ENCODE peak calls at places on chromosomes 4 and X, in nine cellular contexts. One of them, this sample, is unnamed.

GRCh38 chr4:97123573-97123972 is 1019.7 kb downstream of the STPG2 start:
- DNase-seq in progenitor cell of endocrine pancreas: no peak
- DNase-seq in lower lobe of right lung: no peak
- DNase-seq in stimulated activated CD4-positive, alpha-beta T cell treated with anti-CD3 and anti-CD28 coated beads, Interleukin-4, amount 100 ng/mL, for 48 hours: no peak
- DNase-seq in NT2/D1: no peak
- DNase-seq in HT1080: no peak
- DNase-seq in thoracic aorta: no peak
- DNase-seq in right lobe of liver: no peak
- DNase-seq in SHP77: no peak
- DNase-seq in this sample: no peak

GRCh38 chr4:22345678-22346077 is 170.2 kb downstream of the ADGRA3 start:
- DNase-seq in progenitor cell of endocrine pancreas: no peak
- DNase-seq in lower lobe of right lung: no peak
- DNase-seq in stimulated activated CD4-positive, alpha-beta T cell treated with anti-CD3 and anti-CD28 coated beads, Interleukin-4, amount 100 ng/mL, for 48 hours: no peak
- DNase-seq in NT2/D1: no peak
- DNase-seq in HT1080: peak; percentile 1
- DNase-seq in thoracic aorta: no peak
- DNase-seq in right lobe of liver: no peak
- DNase-seq in SHP77: no peak
- DNase-seq in this sample: no peak

GRCh38 chr4:110514889-110515479 is 39.0 kb downstream of the ENPEP start:
- DNase-seq in progenitor cell of endocrine pancreas: no peak
- DNase-seq in lower lobe of right lung: no peak
- DNase-seq in stimulated activated CD4-positive, alpha-beta T cell treated with anti-CD3 and anti-CD28 coated beads, Interleukin-4, amount 100 ng/mL, for 48 hours: no peak
- DNase-seq in NT2/D1: no peak
- DNase-seq in HT1080: peak; percentile 48
- DNase-seq in thoracic aorta: no peak
- DNase-seq in right lobe of liver: no peak
- DNase-seq in SHP77: no peak
- DNase-seq in this sample: peak; percentile 34

GRCh38 chr4:83989835-83990234 is 453.9 kb downstream of the GPAT3 start:
- DNase-seq in progenitor cell of endocrine pancreas: no peak
- DNase-seq in lower lobe of right lung: no peak
- DNase-seq in stimulated activated CD4-positive, alpha-beta T cell treated with anti-CD3 and anti-CD28 coated beads, Interleukin-4, amount 100 ng/mL, for 48 hours: no peak
- DNase-seq in NT2/D1: no peak
- DNase-seq in HT1080: no peak
- DNase-seq in thoracic aorta: no peak
- DNase-seq in right lobe of liver: no peak
- DNase-seq in SHP77: no peak
- DNase-seq in this sample: no peak

GRCh38 chr4:55947912-55948725 is 626 bp upstream of the CEP135 start:
- DNase-seq in progenitor cell of endocrine pancreas: no peak
- DNase-seq in lower lobe of right lung: no peak
- DNase-seq in stimulated activated CD4-positive, alpha-beta T cell treated with anti-CD3 and anti-CD28 coated beads, Interleukin-4, amount 100 ng/mL, for 48 hours: peak; percentile 25
- DNase-seq in NT2/D1: no peak
- DNase-seq in HT1080: peak; percentile 94
- DNase-seq in thoracic aorta: no peak
- DNase-seq in right lobe of liver: no peak
- DNase-seq in SHP77: peak; percentile 10
- DNase-seq in this sample: peak; percentile 28

GRCh38 chrX:110277609-110278008 is 40.3 kb downstream of the AMMECR1 start:
- DNase-seq in progenitor cell of endocrine pancreas: no peak
- DNase-seq in lower lobe of right lung: no peak
- DNase-seq in stimulated activated CD4-positive, alpha-beta T cell treated with anti-CD3 and anti-CD28 coated beads, Interleukin-4, amount 100 ng/mL, for 48 hours: no peak
- DNase-seq in NT2/D1: no peak
- DNase-seq in HT1080: no peak
- DNase-seq in thoracic aorta: no peak
- DNase-seq in right lobe of liver: no peak
- DNase-seq in SHP77: no peak
- DNase-seq in this sample: no peak

GRCh38 chr4:183878571-183878970 is 26.5 kb upstream of the STOX2 start:
- DNase-seq in progenitor cell of endocrine pancreas: no peak
- DNase-seq in lower lobe of right lung: no peak
- DNase-seq in stimulated activated CD4-positive, alpha-beta T cell treated with anti-CD3 and anti-CD28 coated beads, Interleukin-4, amount 100 ng/mL, for 48 hours: no peak
- DNase-seq in NT2/D1: no peak
- DNase-seq in HT1080: no peak
- DNase-seq in thoracic aorta: no peak
- DNase-seq in right lobe of liver: no peak
- DNase-seq in SHP77: no peak
- DNase-seq in this sample: no peak

GRCh38 chrX:10173331-10173900 is 16.6 kb downstream of the CLCN4 start:
- DNase-seq in progenitor cell of endocrine pancreas: no peak
- DNase-seq in lower lobe of right lung: no peak
- DNase-seq in stimulated activated CD4-positive, alpha-beta T cell treated with anti-CD3 and anti-CD28 coated beads, Interleukin-4, amount 100 ng/mL, for 48 hours: no peak
- DNase-seq in NT2/D1: peak; percentile 87
- DNase-seq in HT1080: peak; percentile 63
- DNase-seq in thoracic aorta: no peak
- DNase-seq in right lobe of liver: peak; percentile 66
- DNase-seq in SHP77: no peak
- DNase-seq in this sample: no peak

GRCh38 chrX:275967-276587 is 5.1 kb upstream of the PLCXD1 start:
- DNase-seq in progenitor cell of endocrine pancreas: no peak
- DNase-seq in lower lobe of right lung: peak; percentile 92
- DNase-seq in stimulated activated CD4-positive, alpha-beta T cell treated with anti-CD3 and anti-CD28 coated beads, Interleukin-4, amount 100 ng/mL, for 48 hours: no peak
- DNase-seq in NT2/D1: no peak
- DNase-seq in HT1080: no peak
- DNase-seq in thoracic aorta: peak; percentile 40
- DNase-seq in right lobe of liver: peak; percentile 91
- DNase-seq in SHP77: no peak
- DNase-seq in this sample: peak; percentile 37

GRCh38 chr4:55359397-55359916 is 13.4 kb downstream of the SRD5A3 start:
- DNase-seq in progenitor cell of endocrine pancreas: no peak
- DNase-seq in lower lobe of right lung: no peak
- DNase-seq in stimulated activated CD4-positive, alpha-beta T cell treated with anti-CD3 and anti-CD28 coated beads, Interleukin-4, amount 100 ng/mL, for 48 hours: no peak
- DNase-seq in NT2/D1: no peak
- DNase-seq in HT1080: no peak
- DNase-seq in thoracic aorta: peak; percentile 11
- DNase-seq in right lobe of liver: no peak
- DNase-seq in SHP77: no peak
- DNase-seq in this sample: no peak

GRCh38 chr4:29853843-29854242 is 866.3 kb upstream of the PCDH7 start:
- DNase-seq in progenitor cell of endocrine pancreas: no peak
- DNase-seq in lower lobe of right lung: no peak
- DNase-seq in stimulated activated CD4-positive, alpha-beta T cell treated with anti-CD3 and anti-CD28 coated beads, Interleukin-4, amount 100 ng/mL, for 48 hours: no peak
- DNase-seq in NT2/D1: no peak
- DNase-seq in HT1080: no peak
- DNase-seq in thoracic aorta: no peak
- DNase-seq in right lobe of liver: no peak
- DNase-seq in SHP77: no peak
- DNase-seq in this sample: no peak

GRCh38 chr4:18934197-18934596 is 912.6 kb upstream of the LCORL start:
- DNase-seq in progenitor cell of endocrine pancreas: no peak
- DNase-seq in lower lobe of right lung: no peak
- DNase-seq in stimulated activated CD4-positive, alpha-beta T cell treated with anti-CD3 and anti-CD28 coated beads, Interleukin-4, amount 100 ng/mL, for 48 hours: no peak
- DNase-seq in NT2/D1: no peak
- DNase-seq in HT1080: peak; percentile 29
- DNase-seq in thoracic aorta: no peak
- DNase-seq in right lobe of liver: no peak
- DNase-seq in SHP77: no peak
- DNase-seq in this sample: no peak

GRCh38 chr4:108170729-108171540 is 2.2 kb upstream of the LEF1 start:
- DNase-seq in progenitor cell of endocrine pancreas: no peak
- DNase-seq in lower lobe of right lung: no peak
- DNase-seq in stimulated activated CD4-positive, alpha-beta T cell treated with anti-CD3 and anti-CD28 coated beads, Interleukin-4, amount 100 ng/mL, for 48 hours: no peak
- DNase-seq in NT2/D1: no peak
- DNase-seq in HT1080: no peak
- DNase-seq in thoracic aorta: no peak
- DNase-seq in right lobe of liver: no peak
- DNase-seq in SHP77: no peak
- DNase-seq in this sample: no peak

GRCh38 chr4:173494013-173494970 is 35.7 kb downstream of the HAND2 start:
- DNase-seq in progenitor cell of endocrine pancreas: no peak
- DNase-seq in lower lobe of right lung: peak; percentile 60
- DNase-seq in stimulated activated CD4-positive, alpha-beta T cell treated with anti-CD3 and anti-CD28 coated beads, Interleukin-4, amount 100 ng/mL, for 48 hours: peak; percentile 34
- DNase-seq in NT2/D1: no peak
- DNase-seq in HT1080: peak; percentile 22
- DNase-seq in thoracic aorta: no peak
- DNase-seq in right lobe of liver: no peak
- DNase-seq in SHP77: no peak
- DNase-seq in this sample: peak; percentile 72

GRCh38 chr4:184267206-184267608 is 49.5 kb upstream of the ENPP6 start:
- DNase-seq in progenitor cell of endocrine pancreas: no peak
- DNase-seq in lower lobe of right lung: no peak
- DNase-seq in stimulated activated CD4-positive, alpha-beta T cell treated with anti-CD3 and anti-CD28 coated beads, Interleukin-4, amount 100 ng/mL, for 48 hours: no peak
- DNase-seq in NT2/D1: no peak
- DNase-seq in HT1080: no peak
- DNase-seq in thoracic aorta: no peak
- DNase-seq in right lobe of liver: no peak
- DNase-seq in SHP77: no peak
- DNase-seq in this sample: no peak

GRCh38 chrX:16022580-16023170 is 100.7 kb upstream of the GRPR start:
- DNase-seq in progenitor cell of endocrine pancreas: no peak
- DNase-seq in lower lobe of right lung: no peak
- DNase-seq in stimulated activated CD4-positive, alpha-beta T cell treated with anti-CD3 and anti-CD28 coated beads, Interleukin-4, amount 100 ng/mL, for 48 hours: no peak
- DNase-seq in NT2/D1: no peak
- DNase-seq in HT1080: peak; percentile 79
- DNase-seq in thoracic aorta: no peak
- DNase-seq in right lobe of liver: no peak
- DNase-seq in SHP77: no peak
- DNase-seq in this sample: peak; percentile 15

GRCh38 chrX:146144090-146144489 is 326.5 kb downstream of the SLITRK2 start:
- DNase-seq in progenitor cell of endocrine pancreas: no peak
- DNase-seq in lower lobe of right lung: no peak
- DNase-seq in stimulated activated CD4-positive, alpha-beta T cell treated with anti-CD3 and anti-CD28 coated beads, Interleukin-4, amount 100 ng/mL, for 48 hours: no peak
- DNase-seq in NT2/D1: no peak
- DNase-seq in HT1080: no peak
- DNase-seq in thoracic aorta: no peak
- DNase-seq in right lobe of liver: no peak
- DNase-seq in SHP77: no peak
- DNase-seq in this sample: no peak

GRCh38 chrX:38233891-38234807 is 13.5 kb upstream of the SRPX start:
- DNase-seq in progenitor cell of endocrine pancreas: no peak
- DNase-seq in lower lobe of right lung: no peak
- DNase-seq in stimulated activated CD4-positive, alpha-beta T cell treated with anti-CD3 and anti-CD28 coated beads, Interleukin-4, amount 100 ng/mL, for 48 hours: no peak
- DNase-seq in NT2/D1: no peak
- DNase-seq in HT1080: peak; percentile 85
- DNase-seq in thoracic aorta: no peak
- DNase-seq in right lobe of liver: no peak
- DNase-seq in SHP77: no peak
- DNase-seq in this sample: no peak

GRCh38 chr4:119666653-119667091 is 38.1 kb upstream of the PDE5A start:
- DNase-seq in progenitor cell of endocrine pancreas: no peak
- DNase-seq in lower lobe of right lung: no peak
- DNase-seq in stimulated activated CD4-positive, alpha-beta T cell treated with anti-CD3 and anti-CD28 coated beads, Interleukin-4, amount 100 ng/mL, for 48 hours: no peak
- DNase-seq in NT2/D1: no peak
- DNase-seq in HT1080: no peak
- DNase-seq in thoracic aorta: no peak
- DNase-seq in right lobe of liver: no peak
- DNase-seq in SHP77: no peak
- DNase-seq in this sample: no peak

GRCh38 chr4:151276787-151277557 is at the start of gene PRSS48:
- DNase-seq in progenitor cell of endocrine pancreas: peak; percentile 40
- DNase-seq in lower lobe of right lung: peak; percentile 57
- DNase-seq in stimulated activated CD4-positive, alpha-beta T cell treated with anti-CD3 and anti-CD28 coated beads, Interleukin-4, amount 100 ng/mL, for 48 hours: peak; percentile 48
- DNase-seq in NT2/D1: peak; percentile 61
- DNase-seq in HT1080: peak; percentile 58
- DNase-seq in thoracic aorta: no peak
- DNase-seq in right lobe of liver: peak; percentile 52
- DNase-seq in SHP77: peak; percentile 3
- DNase-seq in this sample: peak; percentile 34

GRCh38 chr4:141130947-141131545 is 2.2 kb downstream of the RNF150 start:
- DNase-seq in progenitor cell of endocrine pancreas: no peak
- DNase-seq in lower lobe of right lung: no peak
- DNase-seq in stimulated activated CD4-positive, alpha-beta T cell treated with anti-CD3 and anti-CD28 coated beads, Interleukin-4, amount 100 ng/mL, for 48 hours: no peak
- DNase-seq in NT2/D1: no peak
- DNase-seq in HT1080: no peak
- DNase-seq in thoracic aorta: no peak
- DNase-seq in right lobe of liver: no peak
- DNase-seq in SHP77: no peak
- DNase-seq in this sample: no peak

GRCh38 chr4:185201983-185202962 is 1.5 kb downstream of the CFAP97 start:
- DNase-seq in progenitor cell of endocrine pancreas: no peak
- DNase-seq in lower lobe of right lung: no peak
- DNase-seq in stimulated activated CD4-positive, alpha-beta T cell treated with anti-CD3 and anti-CD28 coated beads, Interleukin-4, amount 100 ng/mL, for 48 hours: no peak
- DNase-seq in NT2/D1: no peak
- DNase-seq in HT1080: peak; percentile 54
- DNase-seq in thoracic aorta: no peak
- DNase-seq in right lobe of liver: peak; percentile 42
- DNase-seq in SHP77: no peak
- DNase-seq in this sample: no peak

GRCh38 chr4:7598939-7599790 is 164.4 kb upstream of the PSAPL1 start:
- DNase-seq in progenitor cell of endocrine pancreas: no peak
- DNase-seq in lower lobe of right lung: peak; percentile 86
- DNase-seq in stimulated activated CD4-positive, alpha-beta T cell treated with anti-CD3 and anti-CD28 coated beads, Interleukin-4, amount 100 ng/mL, for 48 hours: no peak
- DNase-seq in NT2/D1: no peak
- DNase-seq in HT1080: no peak
- DNase-seq in thoracic aorta: no peak
- DNase-seq in right lobe of liver: no peak
- DNase-seq in SHP77: no peak
- DNase-seq in this sample: no peak

GRCh38 chrX:70089575-70090297 is 27.5 kb downstream of the OTUD6A start:
- DNase-seq in progenitor cell of endocrine pancreas: no peak
- DNase-seq in lower lobe of right lung: no peak
- DNase-seq in stimulated activated CD4-positive, alpha-beta T cell treated with anti-CD3 and anti-CD28 coated beads, Interleukin-4, amount 100 ng/mL, for 48 hours: no peak
- DNase-seq in NT2/D1: no peak
- DNase-seq in HT1080: peak; percentile 83
- DNase-seq in thoracic aorta: no peak
- DNase-seq in right lobe of liver: no peak
- DNase-seq in SHP77: no peak
- DNase-seq in this sample: no peak

GRCh38 chr4:121277194-121278105 is 103.4 kb downstream of the QRFPR start:
- DNase-seq in progenitor cell of endocrine pancreas: no peak
- DNase-seq in lower lobe of right lung: no peak
- DNase-seq in stimulated activated CD4-positive, alpha-beta T cell treated with anti-CD3 and anti-CD28 coated beads, Interleukin-4, amount 100 ng/mL, for 48 hours: no peak
- DNase-seq in NT2/D1: no peak
- DNase-seq in HT1080: peak; percentile 39
- DNase-seq in thoracic aorta: no peak
- DNase-seq in right lobe of liver: no peak
- DNase-seq in SHP77: no peak
- DNase-seq in this sample: peak; percentile 42

GRCh38 chrX:2430265-2430825 is 70.4 kb downstream of the DHRSX start:
- DNase-seq in progenitor cell of endocrine pancreas: no peak
- DNase-seq in lower lobe of right lung: peak; percentile 81
- DNase-seq in stimulated activated CD4-positive, alpha-beta T cell treated with anti-CD3 and anti-CD28 coated beads, Interleukin-4, amount 100 ng/mL, for 48 hours: no peak
- DNase-seq in NT2/D1: no peak
- DNase-seq in HT1080: no peak
- DNase-seq in thoracic aorta: no peak
- DNase-seq in right lobe of liver: no peak
- DNase-seq in SHP77: no peak
- DNase-seq in this sample: no peak

GRCh38 chr4:180665481-180665880 is 1577.7 kb upstream of the TENM3 start:
- DNase-seq in progenitor cell of endocrine pancreas: no peak
- DNase-seq in lower lobe of right lung: no peak
- DNase-seq in stimulated activated CD4-positive, alpha-beta T cell treated with anti-CD3 and anti-CD28 coated beads, Interleukin-4, amount 100 ng/mL, for 48 hours: no peak
- DNase-seq in NT2/D1: no peak
- DNase-seq in HT1080: no peak
- DNase-seq in thoracic aorta: no peak
- DNase-seq in right lobe of liver: no peak
- DNase-seq in SHP77: no peak
- DNase-seq in this sample: no peak

GRCh38 chr4:52959545-52959944 is 97.4 kb downstream of the RASL11B start:
- DNase-seq in progenitor cell of endocrine pancreas: no peak
- DNase-seq in lower lobe of right lung: no peak
- DNase-seq in stimulated activated CD4-positive, alpha-beta T cell treated with anti-CD3 and anti-CD28 coated beads, Interleukin-4, amount 100 ng/mL, for 48 hours: no peak
- DNase-seq in NT2/D1: no peak
- DNase-seq in HT1080: no peak
- DNase-seq in thoracic aorta: no peak
- DNase-seq in right lobe of liver: no peak
- DNase-seq in SHP77: no peak
- DNase-seq in this sample: no peak

GRCh38 chrX:72569786-72570185 is 2.9 kb downstream of the HDAC8 start:
- DNase-seq in progenitor cell of endocrine pancreas: no peak
- DNase-seq in lower lobe of right lung: no peak
- DNase-seq in stimulated activated CD4-positive, alpha-beta T cell treated with anti-CD3 and anti-CD28 coated beads, Interleukin-4, amount 100 ng/mL, for 48 hours: no peak
- DNase-seq in NT2/D1: no peak
- DNase-seq in HT1080: peak; percentile 56
- DNase-seq in thoracic aorta: no peak
- DNase-seq in right lobe of liver: no peak
- DNase-seq in SHP77: no peak
- DNase-seq in this sample: no peak